ENCODE peak calls at places on chromosomes 11 and 22, in nine cellular contexts. D, A, M, G, L, Y, E, O and Q are unnamed samples.

GRCh38 chr22:26806445-26807170 is 149.2 kb downstream of the MIAT start:
- DNase-seq in D (no peak), A (no peak), M (no peak), G (no peak), L (no peak), Y (no peak), E (no peak), O (no peak), Q (no peak)

GRCh38 chr11:66689661-66690590 is 12.2 kb upstream of the RBM4B start:
- DNase-seq in D (no peak), A (no peak), M (no peak), G (no peak), L (no peak), Y (no peak), E (no peak), O (no peak), Q (no peak)

GRCh38 chr22:19983701-19984100 is 32.9 kb downstream of the ARVCF start:
- DNase-seq in D (no peak), A (no peak), M (no peak), G (no peak), L (no peak), Y (no peak), E (no peak), O (no peak), Q (no peak)

GRCh38 chr11:17333799-17334586 is 17.6 kb upstream of the NCR3LG1 start:
- DNase-seq in D (no peak), A (no peak), M (no peak), G (no peak), L (no peak), Y (no peak), E (no peak), O (no peak), Q (no peak)

GRCh38 chr11:27912916-27913315 is 195.0 kb downstream of the KIF18A start:
- DNase-seq in D (no peak), A (no peak), M (no peak), G (no peak), L (no peak), Y (no peak), E (no peak), O (peak; percentile 14), Q (no peak)

GRCh38 chr11:60769273-60769672 is 12.6 kb downstream of the MS4A15 start:
- DNase-seq in D (no peak), A (peak; percentile 57), M (no peak), G (no peak), L (no peak), Y (no peak), E (no peak), O (no peak), Q (no peak)

GRCh38 chr11:1060885-1061616 is 13.6 kb upstream of the MUC2 start:
- DNase-seq in D (peak; percentile 93), A (peak; percentile 94), M (peak; percentile 29), G (peak; percentile 33), L (peak; percentile 74), Y (no peak), E (no peak), O (peak; percentile 24), Q (peak; percentile 84)

GRCh38 chr11:23423119-23423518 is 562.8 kb upstream of the CCDC179 start:
- DNase-seq in D (no peak), A (no peak), M (peak; percentile 5), G (no peak), L (no peak), Y (no peak), E (no peak), O (peak; percentile 36), Q (no peak)

GRCh38 chr11:122789916-122790315 is 48.4 kb upstream of the CRTAM start:
- DNase-seq in D (no peak), A (no peak), M (no peak), G (no peak), L (no peak), Y (no peak), E (no peak), O (no peak), Q (no peak)

GRCh38 chr11:122786896-122787295 is 51.4 kb upstream of the CRTAM start:
- DNase-seq in D (no peak), A (no peak), M (no peak), G (no peak), L (no peak), Y (no peak), E (no peak), O (no peak), Q (no peak)

GRCh38 chr11:122791836-122792235 is 46.5 kb upstream of the CRTAM start:
- DNase-seq in D (no peak), A (no peak), M (no peak), G (no peak), L (no peak), Y (no peak), E (no peak), O (peak; percentile 71), Q (no peak)

GRCh38 chr11:122791411-122791810 is 46.9 kb upstream of the CRTAM start:
- DNase-seq in D (no peak), A (no peak), M (no peak), G (no peak), L (no peak), Y (no peak), E (no peak), O (peak; percentile 40), Q (no peak)

GRCh38 chr11:122788781-122789535 is 49.3 kb upstream of the CRTAM start:
- DNase-seq in D (no peak), A (no peak), M (no peak), G (no peak), L (no peak), Y (no peak), E (no peak), O (no peak), Q (no peak)
- TF ChIP-seq CTCF in D (no peak), A (no peak), M (no peak), G (no peak), L (peak; percentile 64), Y (peak; percentile 22), E (no peak), O (no peak), Q (peak; percentile 8)

GRCh38 chr11:117945047-117945820 is 16.0 kb upstream of the TMPRSS13 start:
- DNase-seq in D (no peak), A (no peak), M (no peak), G (no peak), L (no peak), Y (no peak), E (no peak), O (no peak), Q (no peak)
- TF ChIP-seq CTCF in D (no peak), A (no peak), M (no peak), G (no peak), L (peak; percentile 34), Y (no peak), E (peak; percentile 44), O (no peak), Q (no peak)

GRCh38 chr22:37726240-37726887 is 29.5 kb downstream of the TRIOBP start:
- DNase-seq in D (no peak), A (no peak), M (no peak), G (no peak), L (no peak), Y (no peak), E (no peak), O (peak; percentile 56), Q (no peak)
- TF ChIP-seq CTCF in D (no peak), A (no peak), M (peak; percentile 26), G (no peak), L (peak; percentile 14), Y (peak; percentile 10), E (no peak), O (peak; percentile 39), Q (peak; percentile 26)

GRCh38 chr11:110434952-110435779 is 5.4 kb downstream of the FDX1 start:
- DNase-seq in D (peak; percentile 23), A (no peak), M (no peak), G (no peak), L (peak; percentile 24), Y (no peak), E (no peak), O (peak; percentile 8), Q (no peak)
- TF ChIP-seq CTCF in D (peak; percentile 14), A (peak; percentile 34), M (peak; percentile 4), G (no peak), L (peak; percentile 66), Y (peak; percentile 41), E (no peak), O (peak; percentile 33), Q (peak; percentile 57)

GRCh38 chr11:33161120-33162005 is at the start of gene CSTF3:
- DNase-seq in D (peak; percentile 100), A (peak; percentile 97), M (peak; percentile 95), G (peak; percentile 100), L (peak; percentile 97), Y (peak; percentile 95), E (peak; percentile 100), O (peak; percentile 98), Q (peak; percentile 99)
- TF ChIP-seq CTCF in D (peak; percentile 46), A (no peak), M (peak; percentile 23), G (peak; percentile 66), L (peak; percentile 11), Y (peak; percentile 21), E (peak; percentile 42), O (peak; percentile 50), Q (no peak)

GRCh38 chr11:118633979-118634378 is 26.6 kb downstream of the PHLDB1 start:
- DNase-seq in D (no peak), A (no peak), M (no peak), G (no peak), L (no peak), Y (no peak), E (no peak), O (peak; percentile 43), Q (no peak)

GRCh38 chr11:118633319-118633690 is 25.9 kb downstream of the PHLDB1 start:
- DNase-seq in D (no peak), A (no peak), M (no peak), G (no peak), L (no peak), Y (no peak), E (no peak), O (no peak), Q (no peak)

GRCh38 chr11:118635237-118635591 is 27.8 kb downstream of the PHLDB1 start:
- DNase-seq in D (no peak), A (no peak), M (no peak), G (no peak), L (no peak), Y (no peak), E (peak; percentile 41), O (no peak), Q (no peak)

GRCh38 chr11:118635642-118636041 is 28.2 kb downstream of the PHLDB1 start:
- DNase-seq in D (no peak), A (no peak), M (no peak), G (no peak), L (no peak), Y (no peak), E (no peak), O (no peak), Q (no peak)

DNA sequence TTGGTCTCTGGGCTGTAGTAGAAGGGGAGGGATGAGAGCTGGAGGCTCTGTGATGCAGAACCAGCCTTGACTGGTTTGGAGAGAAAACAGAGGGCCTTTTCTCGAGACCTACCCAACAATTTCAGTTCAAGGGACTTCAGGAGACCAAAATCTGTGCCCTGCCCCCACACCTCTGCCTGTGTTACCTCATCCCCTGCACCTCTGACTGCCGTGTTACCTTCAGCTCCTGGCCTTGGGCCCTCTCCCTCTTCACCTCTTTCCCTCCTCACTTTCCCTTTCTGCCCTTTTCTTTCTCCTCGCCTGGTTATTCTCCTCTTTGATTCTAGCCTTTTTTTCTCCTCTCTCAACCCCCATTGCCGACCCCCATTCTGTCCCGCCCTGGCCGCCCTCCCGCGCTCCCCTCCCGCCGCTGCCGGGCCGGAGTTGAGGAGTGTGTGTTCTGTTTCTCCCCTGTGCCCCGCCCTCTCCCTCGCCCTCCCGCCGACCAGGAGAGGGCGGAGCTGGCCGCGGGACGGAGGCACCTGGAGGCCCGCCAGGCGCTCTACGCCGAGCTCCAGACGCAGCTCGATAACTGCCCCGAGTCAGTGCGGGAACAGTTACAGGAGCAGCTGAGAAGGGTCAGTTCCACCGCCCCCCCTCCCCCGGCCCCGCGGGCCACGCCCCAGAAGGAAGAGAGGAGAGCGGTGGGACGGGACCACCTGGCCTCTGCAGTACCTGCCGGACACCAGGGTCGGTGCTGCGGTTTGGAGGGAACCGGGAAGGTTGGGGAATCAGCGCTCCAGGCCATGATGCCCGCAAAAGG is 27.2 kb downstream of the PHLDB1 start:
- DNase-seq in D (peak; percentile 87), A (peak; percentile 73), M (no peak), G (peak; percentile 76), L (no peak), Y (no peak), E (peak; percentile 79), O (peak; percentile 78), Q (no peak)
- TF ChIP-seq CTCF in D (no peak), A (no peak), M (no peak), G (no peak), L (peak; percentile 18), Y (no peak), E (peak; percentile 18), O (no peak), Q (no peak)